ENCODE peak calls at places on chromosome 9, in six cellular contexts. A is IMR-90, X is H9, R is GM13977, H is adrenal gland, Y is A549. N is an unnamed sample.

GRCh38 chr9:136023401-136024225 is 62.4 kb upstream of the UBAC1 start:
- DNase-seq in H (peak), X (peak), A (peak), Y (no peak), R (no peak), N (no peak)

GRCh38 chr9:79694676-79695400 is 123.1 kb downstream of the TLE4 start:
- DNase-seq in A (peak), Y (no peak), R (no peak), X (peak), H (no peak), N (no peak)

GRCh38 chr9:105132576-105132975 is 111.9 kb upstream of the SLC44A1 start:
- DNase-seq in R (no peak), H (peak), X (no peak), A (peak), Y (peak), N (no peak)

GRCh38 chr9:137273616-137274320 is 3.8 kb upstream of the TOR4A start:
- DNase-seq in R (no peak), A (no peak), X (peak), H (no peak), Y (no peak), N (no peak)

GRCh38 chr9:110021891-110022290 is 186.1 kb downstream of the C9orf152 start:
- DNase-seq in R (peak), Y (no peak), H (no peak), A (no peak), X (no peak), N (no peak)

GRCh38 chr9:22452415-22453010 is 5.9 kb downstream of the DMRTA1 start:
- DNase-seq in A (peak), X (no peak), R (no peak), H (peak), Y (peak), N (no peak)

GRCh38 chr9:6215562-6215961 is at the start of gene IL33:
- DNase-seq in Y (no peak), A (no peak), X (no peak), R (no peak), H (no peak), N (no peak)

GRCh38 chr9:75950983-75951382 is 60.5 kb downstream of the PCSK5 start:
- DNase-seq in R (no peak), Y (peak), X (no peak), H (no peak), A (no peak), N (no peak)

GRCh38 chr9:126173401-126173800 is 153.2 kb upstream of the MVB12B start:
- DNase-seq in Y (no peak), A (no peak), X (no peak), H (peak), R (no peak), N (no peak)

GRCh38 chr9:15417626-15418025 is 5.0 kb upstream of the SNAPC3 start:
- DNase-seq in R (no peak), X (peak), A (no peak), H (no peak), Y (no peak), N (no peak)

GRCh38 chr9:14186096-14186495 is 127.8 kb downstream of the NFIB start:
- DNase-seq in X (no peak), H (no peak), Y (no peak), R (no peak), A (no peak), N (no peak)

DNA sequence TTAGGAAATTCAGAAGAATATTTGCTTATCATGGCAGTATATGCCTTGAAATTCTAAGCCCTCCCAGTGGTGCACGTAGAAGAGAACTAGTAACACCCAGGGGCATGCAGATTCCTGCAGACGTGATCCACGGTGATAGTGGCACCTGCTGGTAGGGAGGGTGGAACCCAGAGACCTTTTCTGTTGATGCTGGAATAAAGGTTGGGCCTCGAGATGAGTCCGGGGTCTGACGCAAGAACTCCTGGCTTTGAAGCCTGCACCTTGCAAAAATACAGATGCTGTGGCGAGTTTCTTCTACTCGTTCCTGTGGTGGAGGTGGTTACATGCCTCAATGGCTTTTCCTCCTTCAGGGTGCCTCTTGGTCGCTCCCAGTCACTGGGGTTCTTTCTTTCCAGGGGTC is 39.5 kb upstream of the PHF2 start:
- DNase-seq in R (no peak), A (no peak), Y (peak), X (no peak), H (no peak), N (no peak)
- TF ChIP-seq CTCF in R (no peak), A (no peak), Y (no peak), X (peak), H (no peak), N (no peak)

DNA sequence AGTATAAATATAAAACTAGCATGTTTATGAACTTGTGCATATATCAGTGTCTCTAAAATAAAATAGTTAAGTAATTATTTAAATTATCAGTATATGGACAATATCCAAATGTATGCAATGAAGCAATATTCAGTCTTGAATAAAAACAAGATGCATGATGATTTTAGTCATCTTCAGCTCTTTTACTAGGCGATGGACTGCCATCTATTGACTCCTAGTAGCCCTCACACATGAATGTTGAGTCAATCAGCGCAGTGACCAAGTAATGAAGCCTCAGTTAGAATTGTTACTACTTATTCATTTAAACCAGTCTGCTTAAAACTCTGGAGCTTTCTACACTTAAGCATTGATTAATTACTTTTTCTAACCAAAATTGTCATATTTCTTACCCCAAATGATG is 92.9 kb upstream of the GRHPR start:
- DNase-seq in Y (peak), A (peak), X (no peak), H (no peak), R (no peak), N (no peak)
- TF ChIP-seq CTCF in Y (peak), A (peak), X (peak), H (no peak), R (peak), N (no peak)

DNA sequence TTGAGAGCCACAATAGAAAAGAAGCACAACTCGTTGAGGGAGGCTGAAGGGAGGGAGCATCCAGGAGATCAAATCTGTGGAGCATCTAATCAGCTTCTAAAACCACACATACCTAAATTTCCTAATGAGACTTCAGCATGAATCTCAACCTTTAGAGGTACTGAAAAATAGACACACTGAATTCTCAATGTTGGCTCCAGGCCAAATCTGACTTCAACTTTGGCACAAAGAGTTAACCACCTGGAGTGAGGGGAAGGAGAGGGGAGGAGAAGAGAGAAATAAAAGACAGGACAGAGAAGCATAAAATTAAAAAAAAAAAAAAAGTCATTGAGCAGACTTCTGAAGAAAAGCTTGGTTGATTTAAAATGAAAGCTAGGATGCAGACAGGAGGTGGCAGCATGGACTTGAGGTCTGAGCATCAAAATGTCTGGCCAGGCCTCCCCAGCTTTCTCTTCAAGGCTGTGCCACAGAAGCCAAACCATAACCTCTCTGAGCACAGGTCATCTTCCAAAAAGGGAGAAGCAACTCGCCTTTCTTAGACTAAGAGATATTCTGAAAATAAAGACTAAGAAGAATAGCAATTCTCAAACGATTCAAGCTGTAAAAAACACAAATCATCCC is 205.6 kb downstream of the DENND1A start:
- DNase-seq in R (no peak), H (peak), A (peak), X (no peak), Y (peak), N (no peak)
- TF ChIP-seq CTCF in R (peak), H (peak), A (peak), X (no peak), Y (no peak), N (no peak)

DNA sequence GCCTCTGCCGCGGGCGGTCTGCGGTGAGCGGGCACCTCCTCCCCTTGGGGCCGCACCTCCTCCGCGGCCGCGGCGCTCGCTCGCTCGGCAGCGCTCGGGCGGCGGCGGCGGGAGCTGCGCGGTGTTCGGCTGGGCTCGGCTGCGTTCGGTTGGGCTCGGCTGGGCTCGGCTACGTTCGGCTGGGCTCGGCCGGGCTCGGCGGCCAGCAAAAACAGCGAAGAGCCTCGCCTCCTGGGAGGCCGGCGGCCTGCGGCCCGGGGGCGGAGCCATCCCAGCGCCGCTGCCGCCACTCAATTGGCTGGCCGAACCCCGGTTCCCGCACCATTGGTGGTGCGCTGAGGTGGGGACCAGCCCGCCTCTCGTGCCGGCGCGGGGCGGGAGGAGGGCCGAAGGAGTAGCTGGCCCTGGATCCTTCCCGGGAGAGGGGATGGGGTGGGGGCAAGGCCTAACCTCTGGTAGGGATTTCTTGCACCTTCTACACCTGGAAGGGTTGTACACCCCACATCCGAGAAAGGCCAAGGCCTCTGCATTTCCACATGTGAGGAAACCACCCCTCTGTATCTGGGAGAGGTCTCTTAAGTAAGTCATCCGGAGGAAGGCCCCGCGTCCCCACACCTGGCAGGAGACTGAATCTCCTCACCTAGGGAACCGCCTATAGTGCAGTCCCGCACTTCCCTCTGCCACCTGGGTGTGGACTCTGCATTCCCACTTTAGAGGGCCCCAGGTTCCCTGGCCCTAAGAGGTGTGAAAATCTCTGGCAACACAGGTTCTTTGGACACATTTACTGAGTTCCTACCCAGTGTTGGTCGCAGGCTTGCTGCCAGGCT is at the start of gene ENHO:
- DNase-seq in R (peak), A (peak), Y (peak), H (peak), X (peak), N (peak)
- TF ChIP-seq CTCF in R (no peak), A (peak), Y (no peak), H (no peak), X (no peak), N (no peak)

GRCh38 chr9:10000669-10001068 is 612.1 kb downstream of the PTPRD start:
- DNase-seq in Y (no peak), H (no peak), X (peak), R (no peak), A (no peak), N (no peak)

GRCh38 chr9:10003047-10003446 is 609.8 kb downstream of the PTPRD start:
- DNase-seq in A (no peak), X (no peak), Y (no peak), R (no peak), H (no peak), N (no peak)

GRCh38 chr9:9997585-9997984 is 615.2 kb downstream of the PTPRD start:
- DNase-seq in R (no peak), X (no peak), A (no peak), Y (no peak), H (no peak), N (no peak)

GRCh38 chr9:9996259-9996658 is 616.5 kb downstream of the PTPRD start:
- DNase-seq in A (no peak), X (no peak), R (no peak), Y (no peak), H (no peak), N (no peak)

GRCh38 chr9:9998491-9999287 is 614.1 kb downstream of the PTPRD start:
- DNase-seq in R (no peak), Y (peak), A (no peak), H (no peak), X (no peak), N (no peak)
- TF ChIP-seq CTCF in R (no peak), Y (no peak), A (peak), H (no peak), X (peak), N (no peak)

GRCh38 chr9:92764988-92765936 is 629 bp upstream of the BICD2 start:
- DNase-seq in H (peak), R (peak), A (peak), Y (peak), X (peak), N (peak)
- TF ChIP-seq CTCF in H (peak), R (peak), A (peak), Y (peak), X (peak), N (peak)